ENCODE peak calls at places on chromosome 9, in nine cellular contexts. J, L, G, Y, X, O, Z, H and S are unnamed samples.

GRCh38 chr9:27499481-27499880 is 24.6 kb upstream of the IFNK start:
- DNase-seq in J (no peak), L (peak), G (no peak), Y (no peak), X (no peak), O (no peak), Z (no peak), H (peak), S (peak)

GRCh38 chr9:78577507-78577906 is 280.6 kb downstream of the PSAT1 start:
- DNase-seq in J (no peak), L (no peak), G (no peak), Y (no peak), X (no peak), O (no peak), Z (no peak), H (no peak), S (no peak)

GRCh38 chr9:124795881-124796415 is 19.0 kb downstream of the OLFML2A start:
- DNase-seq in J (no peak), L (no peak), G (no peak), Y (no peak), X (no peak), O (peak), Z (no peak), H (no peak), S (no peak)

GRCh38 chr9:128824911-128825310 is 4.7 kb downstream of the SPOUT1 start:
- DNase-seq in J (no peak), L (no peak), G (no peak), Y (no peak), X (no peak), O (no peak), Z (no peak), H (no peak), S (no peak)

GRCh38 chr9:130276121-130276520 is 10.6 kb downstream of the HMCN2 start:
- DNase-seq in J (peak), L (no peak), G (no peak), Y (no peak), X (no peak), O (no peak), Z (no peak), H (no peak), S (peak)

GRCh38 chr9:20713172-20713571 is 29.1 kb downstream of the FOCAD start:
- DNase-seq in J (no peak), L (no peak), G (no peak), Y (no peak), X (no peak), O (no peak), Z (no peak), H (no peak), S (no peak)

GRCh38 chr9:129225815-129226214 is 47.8 kb upstream of the IER5L start:
- DNase-seq in J (no peak), L (no peak), G (peak), Y (peak), X (peak), O (peak), Z (peak), H (peak), S (peak)

GRCh38 chr9:12554636-12555035 is 138.5 kb upstream of the TYRP1 start:
- DNase-seq in J (no peak), L (no peak), G (no peak), Y (no peak), X (no peak), O (no peak), Z (no peak), H (no peak), S (peak)

GRCh38 chr9:70229579-70229978 is 29.2 kb upstream of the SMC5 start:
- DNase-seq in J (no peak), L (no peak), G (no peak), Y (no peak), X (peak), O (no peak), Z (no peak), H (no peak), S (peak)

GRCh38 chr9:110187126-110187525 is 20.8 kb downstream of the C9orf152 start:
- DNase-seq in J (no peak), L (no peak), G (no peak), Y (no peak), X (no peak), O (no peak), Z (no peak), H (no peak), S (no peak)

GRCh38 chr9:38026021-38026809 is 42.8 kb downstream of the SHB start:
- DNase-seq in J (peak), L (peak), G (no peak), Y (no peak), X (peak), O (no peak), Z (no peak), H (peak), S (peak)

GRCh38 chr9:134036130-134036529 is 10.8 kb downstream of the BRD3OS start:
- DNase-seq in J (no peak), L (no peak), G (no peak), Y (no peak), X (no peak), O (no peak), Z (no peak), H (no peak), S (no peak)

GRCh38 chr9:16032799-16033198 is 480.0 kb downstream of the CCDC171 start:
- DNase-seq in J (no peak), L (no peak), G (no peak), Y (no peak), X (no peak), O (no peak), Z (no peak), H (no peak), S (no peak)

GRCh38 chr9:122095010-122095767 is 2.1 kb upstream of the TTLL11 start:
- DNase-seq in J (no peak), L (peak), G (peak), Y (peak), X (peak), O (no peak), Z (peak), H (peak), S (peak)

GRCh38 chr9:130526854-130527650 is 52.3 kb upstream of the FUBP3 start:
- DNase-seq in J (no peak), L (no peak), G (no peak), Y (no peak), X (no peak), O (no peak), Z (no peak), H (no peak), S (no peak)

GRCh38 chr9:76194896-76195295 is 199.3 kb downstream of the RFK start:
- DNase-seq in J (no peak), L (no peak), G (no peak), Y (no peak), X (peak), O (no peak), Z (no peak), H (no peak), S (no peak)

GRCh38 chr9:123187131-123187530 is 81.3 kb downstream of the STRBP start:
- DNase-seq in J (no peak), L (no peak), G (no peak), Y (no peak), X (no peak), O (no peak), Z (no peak), H (no peak), S (no peak)

GRCh38 chr9:11275158-11275695 is 662.4 kb upstream of the PTPRD start:
- DNase-seq in J (no peak), L (no peak), G (no peak), Y (no peak), X (no peak), O (no peak), Z (no peak), H (no peak), S (no peak)

GRCh38 chr9:114906922-114907571 is 23.3 kb downstream of the TNFSF8 start:
- DNase-seq in J (no peak), L (no peak), G (no peak), Y (no peak), X (peak), O (no peak), Z (no peak), H (peak), S (peak)

GRCh38 chr9:137077010-137077747 is at the start of gene UAP1L1:
- DNase-seq in J (no peak), L (no peak), G (peak), Y (peak), X (peak), O (peak), Z (peak), H (no peak), S (peak)

GRCh38 chr9:131043097-131043496 is 34.1 kb downstream of the LAMC3 start:
- DNase-seq in J (no peak), L (no peak), G (no peak), Y (no peak), X (no peak), O (no peak), Z (no peak), H (no peak), S (no peak)

GRCh38 chr9:38008168-38009034 is 60.6 kb downstream of the SHB start:
- DNase-seq in J (peak), L (no peak), G (no peak), Y (no peak), X (peak), O (no peak), Z (no peak), H (peak), S (peak)

GRCh38 chr9:18349530-18349929 is 124.4 kb upstream of the ADAMTSL1 start:
- DNase-seq in J (no peak), L (no peak), G (no peak), Y (no peak), X (no peak), O (no peak), Z (no peak), H (no peak), S (no peak)

GRCh38 chr9:33714989-33715388 is 80.4 kb upstream of the PRSS3 start:
- DNase-seq in J (no peak), L (no peak), G (no peak), Y (no peak), X (no peak), O (no peak), Z (no peak), H (no peak), S (no peak)

GRCh38 chr9:136488247-136489214 is 5.7 kb upstream of the SEC16A start:
- DNase-seq in J (no peak), L (no peak), G (peak), Y (peak), X (peak), O (peak), Z (peak), H (peak), S (peak)

GRCh38 chr9:87501806-87502205 is 4.1 kb downstream of the DAPK1 start:
- DNase-seq in J (no peak), L (no peak), G (no peak), Y (no peak), X (no peak), O (no peak), Z (no peak), H (no peak), S (no peak)

GRCh38 chr9:91302831-91303230 is 58.9 kb downstream of the AUH start:
- DNase-seq in J (peak), L (peak), G (no peak), Y (no peak), X (peak), O (no peak), Z (no peak), H (peak), S (peak)